ENCODE peak calls at places on chromosomes 16 and 17, in ten cellular contexts. O, U, B, V, E, M, Z, A, W and J are unnamed samples.

GRCh38 chr16:907819-908218 is 63.0 kb downstream of the LMF1 start:
- DNase-seq in Z (no peak), V (no peak), M (no peak), B (no peak), O (no peak), E (no peak), U (no peak), W (peak), A (no peak), J (no peak)

GRCh38 chr16:75267631-75268264 is 16.3 kb upstream of the BCAR1 start:
- DNase-seq in O (no peak), V (no peak), U (peak), M (no peak), Z (peak), E (peak), W (no peak), B (no peak), A (peak), J (no peak)

GRCh38 chr16:11130978-11131665 is 124.9 kb downstream of the SOCS1 start:
- DNase-seq in Z (no peak), V (no peak), M (no peak), B (no peak), E (no peak), A (no peak), O (no peak), U (no peak), W (no peak), J (no peak)

GRCh38 chr17:58995247-58995940 is 111.3 kb downstream of the TRIM37 start:
- DNase-seq in U (no peak), O (no peak), B (no peak), M (no peak), E (no peak), W (no peak), A (no peak), V (no peak), Z (peak), J (no peak)

GRCh38 chr16:28910046-28911031 is 14.7 kb downstream of the RABEP2 start:
- DNase-seq in V (no peak), A (no peak), O (no peak), B (no peak), U (no peak), M (no peak), E (peak), W (no peak), Z (no peak), J (no peak)

GRCh38 chr16:3912897-3913296 is 32.4 kb upstream of the CREBBP start:
- DNase-seq in B (no peak), W (no peak), U (no peak), A (no peak), E (no peak), M (no peak), V (no peak), Z (no peak), O (no peak), J (no peak)

GRCh38 chr17:67025216-67025792 is 19.1 kb upstream of the CACNG1 start:
- DNase-seq in A (no peak), M (no peak), E (no peak), B (no peak), W (no peak), Z (no peak), V (no peak), U (no peak), O (no peak), J (no peak)

GRCh38 chr16:86707171-86707570 is 128.8 kb downstream of the FOXL1 start:
- DNase-seq in U (no peak), E (no peak), O (no peak), A (no peak), Z (no peak), V (no peak), B (no peak), M (no peak), W (no peak), J (no peak)

GRCh38 chr17:15255713-15256454 is 9.2 kb downstream of the PMP22 start:
- DNase-seq in W (no peak), M (no peak), U (no peak), B (no peak), E (no peak), O (no peak), V (no peak), A (no peak), Z (peak), J (no peak)

GRCh38 chr16:87538160-87538559 is 45.3 kb upstream of the ZCCHC14 start:
- DNase-seq in M (no peak), Z (peak), E (no peak), U (no peak), W (no peak), V (no peak), B (no peak), A (no peak), O (no peak), J (no peak)

GRCh38 chr16:5018791-5019190 is 14.9 kb downstream of the NAGPA start:
- DNase-seq in Z (no peak), U (no peak), E (no peak), O (no peak), W (no peak), M (no peak), B (no peak), A (peak), V (no peak), J (no peak)

GRCh38 chr16:56559109-56559508 is 5.8 kb upstream of the MT4 start:
- DNase-seq in U (peak), W (no peak), M (no peak), E (no peak), V (no peak), B (no peak), O (no peak), Z (no peak), A (no peak), J (no peak)

GRCh38 chr16:80231118-80231515 is 309.7 kb upstream of the DYNLRB2 start:
- DNase-seq in Z (peak), U (no peak), M (no peak), B (no peak), O (no peak), W (no peak), V (no peak), A (no peak), E (no peak), J (no peak)

GRCh38 chr16:1159973-1160772 is 7.3 kb downstream of the CACNA1H start:
- DNase-seq in O (no peak), B (no peak), E (no peak), M (no peak), V (no peak), W (peak), U (peak), Z (no peak), A (peak), J (no peak)